ENCODE peak calls at places on chromosomes 1 and 21, in four cellular contexts. One of them, this sample, is unnamed.

GRCh38 chr21:45299864-45300785 is 12.4 kb upstream of the POFUT2 start:
- DNase-seq in SK-N-SH: no peak
- DNase-seq in HepG2: no peak
- DNase-seq in GM12878: no peak
- DNase-seq in this sample: no peak

GRCh38 chr1:41511239-41511540 is 26.7 kb upstream of the EDN2 start:
- DNase-seq in GM12878: no peak
- DNase-seq in SK-N-SH: no peak
- DNase-seq in HepG2: no peak
- DNase-seq in this sample: no peak

GRCh38 chr1:24420547-24420946 is 4.9 kb downstream of the NIPAL3 start:
- DNase-seq in HepG2: no peak
- DNase-seq in GM12878: no peak
- DNase-seq in SK-N-SH: no peak
- DNase-seq in this sample: no peak

GRCh38 chr1:164611754-164612642 is 53.0 kb downstream of the PBX1 start:
- DNase-seq in SK-N-SH: peak
- DNase-seq in HepG2: peak
- DNase-seq in GM12878: no peak
- DNase-seq in this sample: no peak

GRCh38 chr1:47449702-47450552 is 12.1 kb downstream of the FOXD2 start:
- DNase-seq in HepG2: peak
- DNase-seq in GM12878: no peak
- DNase-seq in SK-N-SH: peak
- DNase-seq in this sample: peak

GRCh38 chr21:34061983-34062382 is 11.4 kb upstream of the MRPS6 start:
- DNase-seq in SK-N-SH: peak
- DNase-seq in GM12878: no peak
- DNase-seq in HepG2: no peak
- DNase-seq in this sample: peak

GRCh38 chr21:44003307-44003966 is 8.7 kb upstream of the TRAPPC10 start:
- DNase-seq in HepG2: no peak
- DNase-seq in SK-N-SH: no peak
- DNase-seq in GM12878: no peak
- DNase-seq in this sample: no peak

GRCh38 chr1:156970017-156970416 is 49.6 kb downstream of the LRRC71 start:
- DNase-seq in SK-N-SH: no peak
- DNase-seq in HepG2: no peak
- DNase-seq in GM12878: no peak
- DNase-seq in this sample: peak

GRCh38 chr1:209924386-209924785 is 13.6 kb upstream of the SYT14 start:
- DNase-seq in HepG2: no peak
- DNase-seq in SK-N-SH: no peak
- DNase-seq in GM12878: no peak
- DNase-seq in this sample: no peak

GRCh38 chr1:118148034-118148433 is 37.0 kb downstream of the SPAG17 start:
- DNase-seq in GM12878: no peak
- DNase-seq in SK-N-SH: no peak
- DNase-seq in HepG2: no peak
- DNase-seq in this sample: no peak

GRCh38 chr1:207918016-207918415 is 7.1 kb upstream of the CD34 start:
- DNase-seq in GM12878: no peak
- DNase-seq in HepG2: no peak
- DNase-seq in SK-N-SH: no peak
- DNase-seq in this sample: no peak

GRCh38 chr21:9738527-9738926 is 782.9 kb upstream of the TPTE start:
- DNase-seq in GM12878: no peak
- DNase-seq in HepG2: no peak
- DNase-seq in SK-N-SH: no peak
- DNase-seq in this sample: no peak

GRCh38 chr1:215257280-215257679 is 174.7 kb downstream of the KCNK2 start:
- DNase-seq in GM12878: no peak
- DNase-seq in SK-N-SH: no peak
- DNase-seq in HepG2: no peak
- DNase-seq in this sample: no peak

GRCh38 chr1:175373786-175374623 is 181.4 kb upstream of the KIAA0040 start:
- DNase-seq in HepG2: peak
- DNase-seq in SK-N-SH: peak
- DNase-seq in GM12878: no peak
- DNase-seq in this sample: peak

GRCh38 chr21:39885119-39885848 is 18.0 kb downstream of the PCP4 start:
- DNase-seq in GM12878: no peak
- DNase-seq in SK-N-SH: peak
- DNase-seq in HepG2: no peak
- DNase-seq in this sample: no peak

GRCh38 chr1:78225153-78225552 is 179.4 kb downstream of the GIPC2 start:
- DNase-seq in GM12878: no peak
- DNase-seq in SK-N-SH: no peak
- DNase-seq in HepG2: no peak
- DNase-seq in this sample: no peak

GRCh38 chr1:203200059-203200553 is 13.6 kb upstream of the CHI3L1 start:
- DNase-seq in HepG2: peak
- DNase-seq in GM12878: no peak
- DNase-seq in SK-N-SH: no peak
- DNase-seq in this sample: no peak

GRCh38 chr1:229012823-229013222 is 258.1 kb upstream of the RAB4A start:
- DNase-seq in HepG2: no peak
- DNase-seq in SK-N-SH: no peak
- DNase-seq in GM12878: no peak
- DNase-seq in this sample: no peak

GRCh38 chr1:200379940-200380588 is 29.8 kb downstream of the ZNF281 start:
- DNase-seq in GM12878: no peak
- DNase-seq in SK-N-SH: no peak
- DNase-seq in HepG2: no peak
- DNase-seq in this sample: no peak

GRCh38 chr1:41622859-41623732 is 138.6 kb upstream of the EDN2 start:
- DNase-seq in HepG2: no peak
- DNase-seq in GM12878: peak
- DNase-seq in SK-N-SH: no peak
- DNase-seq in this sample: no peak

GRCh38 chr1:23657659-23658275 is 33.8 kb upstream of the RPL11 start:
- DNase-seq in SK-N-SH: peak
- DNase-seq in GM12878: no peak
- DNase-seq in HepG2: peak
- DNase-seq in this sample: peak

GRCh38 chr21:40534886-40535285 is 312.1 kb downstream of the DSCAM start:
- DNase-seq in GM12878: no peak
- DNase-seq in HepG2: no peak
- DNase-seq in SK-N-SH: no peak
- DNase-seq in this sample: no peak

GRCh38 chr1:162206749-162207635 is 137.5 kb downstream of the NOS1AP start:
- DNase-seq in GM12878: no peak
- DNase-seq in SK-N-SH: no peak
- DNase-seq in HepG2: peak
- DNase-seq in this sample: no peak

GRCh38 chr1:12595839-12596821 is 21.9 kb downstream of the DHRS3 start:
- DNase-seq in GM12878: no peak
- DNase-seq in HepG2: no peak
- DNase-seq in SK-N-SH: peak
- DNase-seq in this sample: no peak

GRCh38 chr21:42651515-42652401 is 1.7 kb upstream of the PDE9A start:
- DNase-seq in HepG2: no peak
- DNase-seq in GM12878: no peak
- DNase-seq in SK-N-SH: no peak
- DNase-seq in this sample: no peak

GRCh38 chr21:27776925-27777553 is 810.2 kb upstream of the ADAMTS5 start:
- DNase-seq in HepG2: no peak
- DNase-seq in GM12878: no peak
- DNase-seq in SK-N-SH: no peak
- DNase-seq in this sample: no peak

GRCh38 chr1:179058343-179059184 is 23.3 kb upstream of the TOR3A start:
- DNase-seq in SK-N-SH: no peak
- DNase-seq in HepG2: no peak
- DNase-seq in GM12878: no peak
- DNase-seq in this sample: no peak

GRCh38 chr1:42949312-42950145 is 9.1 kb downstream of the SLC2A1 start:
- DNase-seq in GM12878: no peak
- DNase-seq in SK-N-SH: peak
- DNase-seq in HepG2: no peak
- DNase-seq in this sample: no peak

GRCh38 chr1:62962794-62963776 is 179.2 kb downstream of the ATG4C start:
- DNase-seq in SK-N-SH: peak
- DNase-seq in HepG2: peak
- DNase-seq in GM12878: no peak
- DNase-seq in this sample: peak

GRCh38 chr21:42404534-42404933 is 832 bp downstream of the UBASH3A start:
- DNase-seq in SK-N-SH: no peak
- DNase-seq in HepG2: no peak
- DNase-seq in GM12878: no peak
- DNase-seq in this sample: no peak

GRCh38 chr1:16441312-16441641 is 753 bp downstream of the NECAP2 start:
- DNase-seq in GM12878: no peak
- DNase-seq in SK-N-SH: no peak
- DNase-seq in HepG2: no peak
- DNase-seq in this sample: peak

GRCh38 chr1:216903389-216903754 is 180.1 kb upstream of the ESRRG start:
- DNase-seq in SK-N-SH: no peak
- DNase-seq in HepG2: no peak
- DNase-seq in GM12878: no peak
- DNase-seq in this sample: no peak

GRCh38 chr1:205932776-205933175 is 10.5 kb downstream of the SLC26A9 start:
- DNase-seq in GM12878: no peak
- DNase-seq in HepG2: no peak
- DNase-seq in SK-N-SH: no peak
- DNase-seq in this sample: no peak

GRCh38 chr1:38559180-38559874 is 300.2 kb downstream of the RRAGC start:
- DNase-seq in GM12878: peak
- DNase-seq in SK-N-SH: no peak
- DNase-seq in HepG2: no peak
- DNase-seq in this sample: no peak

GRCh38 chr1:21706151-21706835 is 37.1 kb upstream of the RAP1GAP start:
- DNase-seq in GM12878: no peak
- DNase-seq in HepG2: peak
- DNase-seq in SK-N-SH: no peak
- DNase-seq in this sample: no peak

GRCh38 chr21:41597811-41598231 is 89.9 kb upstream of the TMPRSS2 start:
- DNase-seq in HepG2: no peak
- DNase-seq in SK-N-SH: no peak
- DNase-seq in GM12878: no peak
- DNase-seq in this sample: no peak

GRCh38 chr21:41903559-41904351 is 24.6 kb upstream of the PRDM15 start:
- DNase-seq in GM12878: no peak
- DNase-seq in SK-N-SH: no peak
- DNase-seq in HepG2: no peak
- DNase-seq in this sample: no peak

GRCh38 chr21:18950045-18950740 is 546.6 kb upstream of the TMPRSS15 start:
- DNase-seq in GM12878: no peak
- DNase-seq in SK-N-SH: no peak
- DNase-seq in HepG2: no peak
- DNase-seq in this sample: peak

DNA sequence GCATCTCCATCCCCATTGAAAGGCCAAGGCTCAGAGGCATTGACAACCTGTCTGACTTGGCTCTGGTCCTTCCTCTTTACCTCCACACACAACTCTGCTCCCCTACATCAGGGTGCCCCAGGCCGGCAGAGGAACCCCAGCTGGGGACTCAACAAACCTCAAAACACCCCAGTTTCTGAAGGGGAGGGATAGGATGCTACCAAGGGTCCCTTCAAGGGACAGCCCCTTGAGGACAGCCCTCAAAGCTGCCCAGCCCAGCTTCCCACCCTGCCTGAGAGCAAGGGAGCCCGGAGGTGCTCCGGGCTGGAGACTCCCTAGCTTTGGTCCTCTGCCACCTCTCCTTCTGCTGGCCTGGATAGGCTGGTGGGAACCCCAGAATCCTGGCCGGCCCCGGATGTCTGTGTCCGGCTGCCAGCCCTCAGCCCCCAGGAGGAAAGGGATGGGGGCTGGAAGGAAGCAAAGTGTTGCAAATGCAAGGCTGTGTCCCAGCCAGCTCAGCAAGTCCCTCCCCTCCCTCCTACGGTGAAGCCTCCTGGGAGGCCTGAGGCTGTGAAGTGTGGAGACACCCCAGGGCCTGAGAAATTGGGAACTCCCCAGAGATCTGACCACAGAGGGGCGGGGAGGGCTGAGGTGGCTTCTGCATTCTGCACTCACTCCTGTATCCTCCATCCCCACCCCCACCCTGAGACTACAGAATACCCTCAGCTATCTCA is 1.1 kb upstream of the MARCKSL1 start:
- DNase-seq in SK-N-SH: no peak
- DNase-seq in HepG2: no peak
- DNase-seq in GM12878: peak
- DNase-seq in this sample: peak
- TF ChIP-seq CHD2 in SK-N-SH: no peak
- TF ChIP-seq CHD2 in HepG2: no peak
- TF ChIP-seq CHD2 in GM12878: peak
- TF ChIP-seq CHD2 in this sample: no peak

GRCh38 chr1:235329139-235329808 is 904 bp downstream of the GGPS1 start:
- DNase-seq in SK-N-SH: peak
- DNase-seq in HepG2: no peak
- DNase-seq in GM12878: peak
- DNase-seq in this sample: no peak
- TF ChIP-seq FOXM1 in SK-N-SH: no peak
- TF ChIP-seq FOXM1 in HepG2: no peak
- TF ChIP-seq FOXM1 in GM12878: no peak
- TF ChIP-seq FOXM1 in this sample: no peak

DNA sequence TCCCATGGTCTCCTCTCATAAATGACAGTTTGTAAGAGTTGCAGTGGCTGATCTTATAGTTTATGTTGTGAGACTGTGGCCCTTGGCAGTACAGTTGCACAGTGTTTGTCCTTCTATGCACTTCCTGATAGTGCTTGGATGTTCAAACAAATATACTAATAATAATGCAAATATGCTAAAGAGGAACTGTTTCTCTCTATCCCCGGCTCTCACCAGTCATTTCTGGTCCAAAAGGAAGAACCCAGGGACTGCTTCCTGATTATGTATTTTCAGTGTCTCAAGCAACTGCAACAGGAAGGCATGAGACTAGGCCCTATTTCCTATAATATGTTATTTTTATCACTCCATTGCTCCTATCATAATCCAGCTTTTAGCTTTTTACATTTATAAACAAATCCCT is 17.0 kb upstream of the SUCO start:
- DNase-seq in HepG2: no peak
- DNase-seq in SK-N-SH: no peak
- DNase-seq in GM12878: no peak
- DNase-seq in this sample: no peak
- TF ChIP-seq CHD2 in HepG2: no peak
- TF ChIP-seq CHD2 in SK-N-SH: no peak
- TF ChIP-seq CHD2 in GM12878: no peak
- TF ChIP-seq CHD2 in this sample: no peak

GRCh38 chr1:224203243-224204016 is 20.4 kb downstream of the DEGS1 start:
- DNase-seq in GM12878: peak
- DNase-seq in SK-N-SH: peak
- DNase-seq in HepG2: no peak
- DNase-seq in this sample: no peak
- TF ChIP-seq FOXM1 in GM12878: peak
- TF ChIP-seq FOXM1 in SK-N-SH: no peak
- TF ChIP-seq FOXM1 in HepG2: no peak
- TF ChIP-seq FOXM1 in this sample: no peak